ENCODE peak calls at places on chromosomes 2 and 18, in six cellular contexts. V is stomach, G is IMR-90, P is transverse colon, B is A549, Q is adrenal gland. C is an unnamed sample.
A peak's percentile ranks its signal among the peaks of the same experiment; 100 is the strongest.

GRCh38 chr18:43267818-43268217 is 9.5 kb downstream of the SYT4 start:
- DNase-seq in V (no peak), G (no peak), P (no peak), B (no peak), Q (no peak), C (no peak)

GRCh38 chr2:222930862-222931261 is 70.0 kb downstream of the ACSL3 start:
- DNase-seq in V (no peak), G (peak; percentile 18), P (no peak), B (no peak), Q (no peak), C (no peak)

GRCh38 chr2:12169721-12170120 is 423.3 kb downstream of the LPIN1 start:
- DNase-seq in V (no peak), G (peak; percentile 90), P (peak; percentile 13), B (no peak), Q (peak; percentile 48), C (no peak)

GRCh38 chr2:226837334-226837733 is 1.5 kb downstream of the RHBDD1 start:
- DNase-seq in V (no peak), G (no peak), P (no peak), B (no peak), Q (no peak), C (no peak)

GRCh38 chr2:151862688-151863087 is 34.5 kb upstream of the ARL5A start:
- DNase-seq in V (no peak), G (no peak), P (no peak), B (no peak), Q (no peak), C (no peak)

GRCh38 chr2:24885221-24886113 is 34.6 kb downstream of the ADCY3 start:
- DNase-seq in V (no peak), G (peak; percentile 50), P (no peak), B (no peak), Q (no peak), C (no peak)

GRCh38 chr2:22904126-22904684 is 480.8 kb upstream of the KLHL29 start:
- DNase-seq in V (peak; percentile 38), G (no peak), P (peak; percentile 18), B (peak; percentile 19), Q (peak; percentile 17), C (peak; percentile 64)

GRCh38 chr2:151484100-151484499 is 74.4 kb downstream of the RIF1 start:
- DNase-seq in V (no peak), G (no peak), P (no peak), B (no peak), Q (no peak), C (no peak)

GRCh38 chr18:35050638-35051287 is 9.6 kb downstream of the MAPRE2 start:
- DNase-seq in V (no peak), G (no peak), P (no peak), B (no peak), Q (no peak), C (no peak)

GRCh38 chr2:69253033-69253535 is 133.9 kb downstream of the GFPT1 start:
- DNase-seq in V (no peak), G (peak; percentile 20), P (no peak), B (no peak), Q (no peak), C (no peak)

GRCh38 chr18:23809411-23809810 is 120.2 kb downstream of the LAMA3 start:
- DNase-seq in V (no peak), G (no peak), P (no peak), B (no peak), Q (no peak), C (no peak)

GRCh38 chr2:196170681-196171247 is 614 bp downstream of the STK17B start:
- DNase-seq in V (peak; percentile 39), G (peak; percentile 60), P (peak; percentile 34), B (no peak), Q (peak; percentile 26), C (no peak)

GRCh38 chr2:119760237-119760807 is 600 bp downstream of the PTPN4 start:
- DNase-seq in V (peak; percentile 58), G (no peak), P (peak; percentile 52), B (no peak), Q (peak; percentile 44), C (no peak)

GRCh38 chr2:222176890-222177289 is 121.9 kb downstream of the PAX3 start:
- DNase-seq in V (no peak), G (no peak), P (no peak), B (no peak), Q (no peak), C (peak; percentile 57)

GRCh38 chr2:38106420-38107182 is 30.6 kb upstream of the CYP1B1 start:
- DNase-seq in V (no peak), G (peak; percentile 71), P (no peak), B (no peak), Q (no peak), C (no peak)

GRCh38 chr2:60337142-60337497 is 216.3 kb downstream of the BCL11A start:
- DNase-seq in V (no peak), G (no peak), P (no peak), B (no peak), Q (no peak), C (peak; percentile 74)

GRCh38 chr2:30894498-30895119 is 87.4 kb upstream of the CAPN13 start:
- DNase-seq in V (no peak), G (no peak), P (no peak), B (no peak), Q (no peak), C (no peak)

GRCh38 chr2:104443137-104443536 is 410.8 kb upstream of the POU3F3 start:
- DNase-seq in V (no peak), G (no peak), P (no peak), B (no peak), Q (no peak), C (no peak)

GRCh38 chr2:165911231-165911630 is 42.3 kb downstream of the TTC21B start:
- DNase-seq in V (no peak), G (peak; percentile 80), P (no peak), B (no peak), Q (no peak), C (no peak)

GRCh38 chr2:134144081-134144596 is 109.7 kb upstream of the MGAT5 start:
- DNase-seq in V (no peak), G (no peak), P (no peak), B (no peak), Q (no peak), C (no peak)

GRCh38 chr2:230602562-230603230 is 109.9 kb upstream of the CAB39 start:
- DNase-seq in V (no peak), G (no peak), P (peak; percentile 51), B (no peak), Q (no peak), C (no peak)

DNA sequence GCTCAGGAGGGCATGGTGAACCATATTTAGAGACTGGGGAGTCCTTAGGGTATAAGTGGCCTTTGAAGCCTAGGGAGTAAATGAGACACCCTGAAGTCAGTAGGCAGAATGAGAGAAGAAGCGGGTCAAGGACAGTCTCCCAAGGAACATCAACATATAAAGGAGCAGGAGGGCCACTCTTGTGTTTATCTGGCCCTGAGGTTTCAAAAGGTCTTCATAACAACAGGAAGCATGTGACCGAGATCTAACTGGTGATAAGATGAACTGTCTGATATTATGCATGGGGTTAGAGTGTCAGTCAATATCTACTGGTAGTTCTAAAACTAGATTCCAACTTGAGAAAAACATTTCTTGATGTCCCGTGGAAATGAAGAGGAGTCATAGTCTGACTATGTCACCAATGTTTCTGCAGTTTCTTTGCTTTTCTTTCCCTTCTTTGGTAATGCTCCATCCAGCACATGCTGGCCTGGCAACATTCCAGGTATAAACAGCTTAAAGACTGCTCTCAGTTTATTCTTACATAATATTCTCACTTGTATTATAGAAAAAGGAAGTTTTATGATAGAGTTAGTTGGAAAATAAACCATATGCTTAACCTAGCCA is 77.5 kb upstream of the ITPRID2 start:
- DNase-seq in V (no peak), G (peak; percentile 84), P (peak; percentile 15), B (no peak), Q (peak; percentile 18), C (no peak)
- TF ChIP-seq POLR2A in V (no peak), G (no peak), P (no peak), B (no peak), Q (no peak), C (no peak)

GRCh38 chr2:158958365-158958764 is 10.1 kb upstream of the TANC1 start:
- DNase-seq in V (no peak), G (no peak), P (no peak), B (no peak), Q (no peak), C (no peak)
- H3K27ac ChIP-seq in V (no peak overlapping the region), G (no peak overlapping the region), P (no peak overlapping the region), B (no peak overlapping the region), Q (no peak overlapping the region), C (no peak overlapping the region)

DNA sequence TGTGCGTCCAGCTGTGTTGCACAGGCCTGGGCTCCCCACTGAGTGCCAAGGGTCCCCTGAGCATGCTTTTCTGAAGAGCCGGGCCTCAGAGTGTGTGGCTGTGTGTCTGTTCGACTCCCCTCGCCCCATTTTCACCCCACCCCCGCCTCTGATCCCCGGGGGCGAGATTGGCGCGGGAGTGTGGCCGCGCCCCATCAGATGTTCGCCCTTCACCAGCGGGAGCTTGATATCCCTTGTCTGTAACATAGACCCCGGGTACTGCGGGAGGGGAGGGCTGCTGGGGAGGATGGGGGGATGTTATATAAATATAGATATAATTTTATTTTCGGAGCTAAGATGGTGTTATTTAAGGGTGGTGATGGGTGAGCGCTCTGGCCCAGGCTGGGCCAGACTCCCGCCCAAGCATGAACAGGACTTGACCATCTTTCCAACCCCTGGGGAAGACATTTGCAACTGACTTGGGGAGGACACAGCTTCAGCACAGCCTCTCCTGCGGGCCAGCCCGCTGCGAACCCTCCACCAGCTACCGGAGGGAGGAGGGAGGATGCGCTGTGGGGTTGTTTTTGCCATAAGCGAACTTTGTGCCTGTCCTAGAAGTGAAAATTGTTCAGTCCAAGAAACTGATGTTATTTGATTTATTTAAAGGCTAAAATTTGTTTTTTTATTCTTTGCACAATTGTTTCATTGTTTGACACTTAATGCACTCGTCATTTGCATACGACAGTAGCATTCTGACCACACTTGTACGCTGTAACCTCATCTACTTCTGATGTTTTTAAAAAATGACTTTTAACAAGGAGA is 1.6 kb downstream of the RHOB start:
- DNase-seq in V (peak; percentile 36), G (peak; percentile 19), P (no peak), B (peak; percentile 32), Q (peak; percentile 66), C (no peak)
- TF ChIP-seq POLR2A in V (no peak), G (peak; percentile 65), P (peak; percentile 35), B (no peak), Q (peak; percentile 43), C (peak; percentile 70)

GRCh38 chr18:76553715-76554603 is 58.9 kb upstream of the ZNF516 start:
- DNase-seq in V (no peak), G (peak; percentile 90), P (no peak), B (no peak), Q (no peak), C (no peak)
- H3K27ac ChIP-seq in V (peak overlapping the region; percentile 60), G (peak overlapping the region; percentile 80), P (peak overlapping the region; percentile 27), B (no peak overlapping the region), Q (peak overlapping the region; percentile 48), C (no peak overlapping the region)

C was measured in esophagus muscularis mucosa.